ENCODE peak calls at places on chromosomes 2 and 18, in four cellular contexts. Z is IMR-90, M is Panc1, Q is astrocyte. G is an unnamed sample.

GRCh38 chr2:1051075-1051474 is 100.4 kb downstream of the SNTG2 start:
- DNase-seq in Z (peak), M (no peak), Q (peak), G (no peak)

GRCh38 chr2:171347591-171348032 is 86.2 kb downstream of the METTL8 start:
- DNase-seq in Z (peak), M (peak), Q (peak), G (no peak)

GRCh38 chr2:172985139-172985874 is 90.3 kb upstream of the MAP3K20 start:
- DNase-seq in Z (peak), M (no peak), Q (peak), G (no peak)

GRCh38 chr2:233643128-233643527 is 6.9 kb downstream of the UGT1A10 start:
- DNase-seq in Z (no peak), M (no peak), Q (no peak), G (no peak)

GRCh38 chr18:26549103-26549485 is 741 bp upstream of the KCTD1 start:
- DNase-seq in Z (peak), M (no peak), Q (peak), G (no peak)

GRCh38 chr2:107687087-107687486 is 139.6 kb upstream of the RGPD4 start:
- DNase-seq in Z (no peak), M (no peak), Q (no peak), G (no peak)

GRCh38 chr2:172465417-172466334 is 38.3 kb downstream of the ITGA6 start:
- DNase-seq in Z (peak), M (peak), Q (peak), G (peak)

GRCh38 chr2:241925821-241926441 is 56.4 kb downstream of the RTP5 start:
- DNase-seq in Z (no peak), M (no peak), Q (no peak), G (no peak)

GRCh38 chr2:9001229-9001628 is 2.3 kb downstream of the MBOAT2 start:
- DNase-seq in Z (peak), M (peak), Q (peak), G (peak)

GRCh38 chr2:23027396-23027795 is 357.6 kb upstream of the KLHL29 start:
- DNase-seq in Z (no peak), M (no peak), Q (no peak), G (no peak)

GRCh38 chr2:120177011-120177621 is 46.1 kb downstream of the TMEM185B start:
- DNase-seq in Z (no peak), M (no peak), Q (no peak), G (no peak)

GRCh38 chr2:66869076-66869475 is 434.2 kb downstream of the MEIS1 start:
- DNase-seq in Z (peak), M (no peak), Q (peak), G (no peak)

GRCh38 chr2:163737563-163737962 is 1.8 kb upstream of the FIGN start:
- DNase-seq in Z (no peak), M (no peak), Q (no peak), G (no peak)

GRCh38 chr2:155157065-155157464 is 458.6 kb downstream of the KCNJ3 start:
- DNase-seq in Z (no peak), M (no peak), Q (peak), G (no peak)

GRCh38 chr18:13435596-13436333 is 217.2 kb downstream of the LDLRAD4 start:
- DNase-seq in Z (no peak), M (peak), Q (peak), G (no peak)

GRCh38 chr2:132439703-132440398 is 23.2 kb downstream of the GPR39 start:
- DNase-seq in Z (peak), M (no peak), Q (peak), G (no peak)

GRCh38 chr18:10197097-10197496 is 257.3 kb upstream of the APCDD1 start:
- DNase-seq in Z (no peak), M (no peak), Q (no peak), G (no peak)

GRCh38 chr2:57864926-57865325 is 181.7 kb upstream of the VRK2 start:
- DNase-seq in Z (no peak), M (no peak), Q (no peak), G (no peak)

GRCh38 chr2:174629514-174629913 is 31.9 kb upstream of the WIPF1 start:
- DNase-seq in Z (no peak), M (no peak), Q (no peak), G (no peak)

GRCh38 chr2:233085037-233085838 is 25.1 kb downstream of the INPP5D start:
- DNase-seq in Z (no peak), M (no peak), Q (no peak), G (no peak)

GRCh38 chr2:103289101-103289725 is 527.4 kb downstream of the TMEM182 start:
- DNase-seq in Z (no peak), M (no peak), Q (peak), G (no peak)

GRCh38 chr2:24228470-24228869 is 53.6 kb downstream of the FAM228A start:
- DNase-seq in Z (peak), M (no peak), Q (no peak), G (no peak)
- TF ChIP-seq CTCF in Z (peak), M (peak), Q (peak), G (peak)

GRCh38 chr2:201858781-201859180 is 52.4 kb downstream of the CDK15 start:
- DNase-seq in Z (peak), M (no peak), Q (peak), G (no peak)
- H3K4me3 ChIP-seq in Z (no peak), M (no peak), Q (peak), G (no peak)

DNA sequence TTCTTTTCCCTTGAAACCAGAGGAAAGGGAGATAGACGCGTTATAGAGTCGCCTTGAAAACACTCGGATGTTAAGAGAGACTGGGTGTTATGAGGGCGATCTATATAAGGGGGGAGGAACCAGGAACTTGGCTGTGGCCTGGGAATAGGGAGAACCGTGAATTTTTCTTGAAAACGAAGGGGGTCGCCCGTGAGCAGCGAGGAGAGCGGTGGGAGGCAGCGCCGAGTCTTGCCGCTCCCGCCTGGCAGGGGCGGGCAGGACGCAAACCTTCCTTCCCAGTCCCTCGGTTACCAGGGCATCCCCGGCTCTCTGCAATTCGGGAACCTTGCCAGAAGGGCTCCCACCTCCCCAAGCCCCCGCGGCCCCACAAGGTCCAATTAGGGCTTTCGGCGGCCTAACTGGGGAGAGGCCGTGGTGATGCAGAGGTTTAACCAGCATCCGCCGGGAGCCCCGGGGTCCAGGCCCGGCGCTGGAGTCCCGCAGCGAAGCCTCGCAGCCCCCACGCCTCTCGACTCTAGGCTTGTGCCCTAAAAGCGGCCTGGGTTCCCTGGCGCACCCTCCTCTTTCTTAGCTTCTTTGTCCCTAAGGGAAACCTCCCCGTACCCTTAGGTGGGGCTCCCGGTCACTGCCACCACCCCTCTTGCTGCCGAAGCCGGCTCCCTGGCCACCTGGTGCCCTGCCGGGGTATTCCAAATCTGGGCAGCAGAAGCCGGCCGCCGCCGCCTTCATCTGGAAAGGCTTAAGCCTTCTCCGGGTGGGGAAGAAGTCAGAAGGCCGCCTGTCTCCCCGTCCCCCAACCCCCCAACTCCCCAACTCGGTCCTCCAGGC is 708 bp upstream of the FHOD3 start:
- DNase-seq in Z (peak), M (no peak), Q (peak), G (no peak)
- TF ChIP-seq CTCF in Z (peak), M (peak), Q (peak), G (peak)

GRCh38 chr2:237695201-237695780 is 67.9 kb downstream of the LRRFIP1 start:
- DNase-seq in Z (peak), M (peak), Q (peak), G (peak)

GRCh38 chr2:237692601-237693079 is 65.3 kb downstream of the LRRFIP1 start:
- DNase-seq in Z (no peak), M (no peak), Q (no peak), G (no peak)

GRCh38 chr2:237693281-237694039 is 66.1 kb downstream of the LRRFIP1 start:
- DNase-seq in Z (peak), M (peak), Q (peak), G (no peak)

GRCh38 chr2:237696471-237696870 is 69.1 kb downstream of the LRRFIP1 start:
- DNase-seq in Z (no peak), M (no peak), Q (no peak), G (no peak)

DNA sequence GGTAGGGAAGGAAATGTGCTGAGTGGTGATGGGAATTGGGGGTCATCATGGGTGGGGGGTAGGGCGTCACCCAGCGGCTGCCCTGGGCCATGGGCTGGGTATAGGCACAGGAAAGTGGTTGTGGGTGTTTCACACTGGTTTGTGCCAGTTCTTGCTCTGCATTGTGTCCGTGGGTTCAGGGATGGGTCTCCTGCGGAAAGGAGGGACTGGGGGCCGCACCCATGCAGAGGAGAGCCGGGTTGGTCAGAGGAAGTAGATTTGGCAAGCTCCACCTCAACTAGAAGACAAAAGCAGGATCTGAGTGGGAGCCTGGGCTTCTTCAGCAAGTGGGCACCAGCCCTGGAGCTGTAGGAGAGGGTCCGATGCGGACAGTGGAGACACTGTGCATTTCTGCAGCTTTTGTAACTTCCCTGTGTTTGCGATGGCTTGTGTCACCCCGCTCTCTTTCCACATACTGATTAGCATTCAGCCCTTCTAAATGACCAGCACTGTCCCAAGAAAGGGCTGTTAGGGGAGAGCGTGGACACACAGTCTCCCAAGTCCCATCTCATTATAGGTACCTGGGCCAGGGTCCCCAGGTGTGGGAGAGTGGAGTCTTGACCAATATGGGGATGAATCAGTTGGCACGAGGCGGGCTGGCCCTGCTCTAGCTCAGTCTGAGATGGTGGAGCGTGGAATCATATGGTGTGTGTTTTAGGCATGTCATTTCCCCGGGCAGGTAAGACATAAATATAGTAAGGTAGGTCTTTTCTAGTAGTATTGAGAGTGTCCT is 67.2 kb downstream of the LRRFIP1 start:
- DNase-seq in Z (no peak), M (no peak), Q (no peak), G (no peak)
- H3K4me3 ChIP-seq in Z (no peak), M (peak), Q (peak), G (peak)

DNA sequence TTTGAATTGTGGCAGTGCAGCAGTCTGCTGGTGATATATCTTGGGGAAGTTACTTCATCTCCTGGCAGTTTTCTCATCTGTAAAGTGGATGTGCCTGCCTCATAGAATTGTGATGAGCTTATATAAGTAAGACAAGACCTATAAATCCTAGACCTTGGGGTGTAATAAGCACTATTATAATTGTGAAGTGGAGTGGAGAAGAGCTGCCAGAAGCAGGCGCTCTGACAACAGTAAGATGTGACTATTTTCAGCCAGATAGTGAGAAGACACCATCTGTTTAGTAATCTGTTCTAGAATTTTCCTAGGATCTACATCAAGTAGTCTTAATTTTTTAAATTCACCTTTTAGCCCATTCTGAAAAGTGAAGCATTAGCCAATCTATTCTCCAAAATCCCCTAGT is 85.6 kb upstream of the TSPYL6 start:
- DNase-seq in Z (no peak), M (no peak), Q (no peak), G (no peak)
- TF ChIP-seq CTCF in Z (no peak), M (peak), Q (no peak), G (no peak)

GRCh38 chr2:85772841-85773491 is 19.2 kb downstream of the ATOH8 start:
- DNase-seq in Z (no peak), M (no peak), Q (no peak), G (no peak)
- H3K4me3 ChIP-seq in Z (no peak), M (no peak), Q (peak), G (no peak)

GRCh38 chr2:185738679-185739472 is at the start of gene FSIP2:
- DNase-seq in Z (peak), M (no peak), Q (peak), G (peak)
- TF ChIP-seq CTCF in Z (peak), M (peak), Q (peak), G (peak)